ENCODE peak calls at places on chromosomes 2 and 18, in four cellular contexts. One of them, this sample, is unnamed.

GRCh38 chr2:15311201-15311882 is 249.8 kb downstream of the NBAS start:
- DNase-seq in HepG2: no peak
- DNase-seq in GM12878: peak
- DNase-seq in H1: no peak
- DNase-seq in this sample: no peak

GRCh38 chr2:205988274-205988673 is 97.7 kb downstream of the INO80D start:
- DNase-seq in HepG2: no peak
- DNase-seq in GM12878: no peak
- DNase-seq in H1: peak
- DNase-seq in this sample: no peak

GRCh38 chr2:71154279-71154678 is 23.8 kb downstream of the MPHOSPH10 start:
- DNase-seq in HepG2: no peak
- DNase-seq in GM12878: no peak
- DNase-seq in H1: no peak
- DNase-seq in this sample: no peak

GRCh38 chr2:12978058-12978835 is 261.5 kb downstream of the TRIB2 start:
- DNase-seq in HepG2: no peak
- DNase-seq in GM12878: no peak
- DNase-seq in H1: no peak
- DNase-seq in this sample: no peak

GRCh38 chr2:72148391-72148974 is 821 bp upstream of the CYP26B1 start:
- DNase-seq in HepG2: no peak
- DNase-seq in GM12878: no peak
- DNase-seq in H1: peak
- DNase-seq in this sample: peak

GRCh38 chr18:75984853-75985252 is 510.2 kb downstream of the ZNF516 start:
- DNase-seq in HepG2: no peak
- DNase-seq in GM12878: no peak
- DNase-seq in H1: no peak
- DNase-seq in this sample: no peak

GRCh38 chr2:156576005-156576404 is 139.8 kb downstream of the GPD2 start:
- DNase-seq in HepG2: no peak
- DNase-seq in GM12878: no peak
- DNase-seq in H1: no peak
- DNase-seq in this sample: no peak

GRCh38 chr2:207807516-207807915 is 37.8 kb upstream of the FZD5 start:
- DNase-seq in HepG2: no peak
- DNase-seq in GM12878: peak
- DNase-seq in H1: no peak
- DNase-seq in this sample: no peak

GRCh38 chr18:28086530-28087172 is 90.3 kb downstream of the CDH2 start:
- DNase-seq in HepG2: peak
- DNase-seq in GM12878: no peak
- DNase-seq in H1: no peak
- DNase-seq in this sample: no peak

GRCh38 chr18:64966667-64967066 is 784.1 kb upstream of the CDH7 start:
- DNase-seq in HepG2: no peak
- DNase-seq in GM12878: no peak
- DNase-seq in H1: no peak
- DNase-seq in this sample: no peak

GRCh38 chr2:197209742-197210408 is 100.7 kb downstream of the ANKRD44 start:
- DNase-seq in HepG2: no peak
- DNase-seq in GM12878: peak
- DNase-seq in H1: no peak
- DNase-seq in this sample: peak

GRCh38 chr2:26492749-26493515 is 15.0 kb upstream of the OTOF start:
- DNase-seq in HepG2: no peak
- DNase-seq in GM12878: no peak
- DNase-seq in H1: no peak
- DNase-seq in this sample: peak

GRCh38 chr2:112542974-112543760 is 902 bp downstream of the POLR1B start:
- DNase-seq in HepG2: peak
- DNase-seq in GM12878: no peak
- DNase-seq in H1: no peak
- DNase-seq in this sample: no peak

GRCh38 chr2:232049350-232049749 is 87.8 kb downstream of the DIS3L2 start:
- DNase-seq in HepG2: no peak
- DNase-seq in GM12878: no peak
- DNase-seq in H1: no peak
- DNase-seq in this sample: no peak
- TF ChIP-seq TAF1 in HepG2: no peak
- TF ChIP-seq TAF1 in GM12878: no peak
- TF ChIP-seq TAF1 in H1: no peak
- TF ChIP-seq TAF1 in this sample: no peak

GRCh38 chr2:175684466-175684865 is 317.6 kb downstream of the LNPK start:
- DNase-seq in HepG2: peak
- DNase-seq in GM12878: no peak
- DNase-seq in H1: no peak
- DNase-seq in this sample: no peak
- TF ChIP-seq KDM1A in HepG2: no peak
- TF ChIP-seq KDM1A in GM12878: no peak
- TF ChIP-seq KDM1A in H1: no peak
- TF ChIP-seq KDM1A in this sample: no peak

GRCh38 chr2:204251118-204251757 is 294.0 kb upstream of the PARD3B start:
- DNase-seq in HepG2: no peak
- DNase-seq in GM12878: no peak
- DNase-seq in H1: no peak
- DNase-seq in this sample: no peak

GRCh38 chr2:204250692-204251091 is 294.6 kb upstream of the PARD3B start:
- DNase-seq in HepG2: no peak
- DNase-seq in GM12878: no peak
- DNase-seq in H1: no peak
- DNase-seq in this sample: no peak

GRCh38 chr2:204249437-204249836 is 295.8 kb upstream of the PARD3B start:
- DNase-seq in HepG2: no peak
- DNase-seq in GM12878: no peak
- DNase-seq in H1: no peak
- DNase-seq in this sample: no peak

GRCh38 chr2:204255068-204255467 is 290.2 kb upstream of the PARD3B start:
- DNase-seq in HepG2: no peak
- DNase-seq in GM12878: no peak
- DNase-seq in H1: no peak
- DNase-seq in this sample: no peak

GRCh38 chr2:204251977-204252376 is 293.3 kb upstream of the PARD3B start:
- DNase-seq in HepG2: no peak
- DNase-seq in GM12878: no peak
- DNase-seq in H1: no peak
- DNase-seq in this sample: no peak
- TF ChIP-seq TAF1 in HepG2: no peak
- TF ChIP-seq TAF1 in GM12878: no peak
- TF ChIP-seq TAF1 in H1: no peak
- TF ChIP-seq TAF1 in this sample: no peak

GRCh38 chr2:20781656-20782265 is 41.1 kb downstream of the LDAH start:
- DNase-seq in HepG2: peak
- DNase-seq in GM12878: no peak
- DNase-seq in H1: peak
- DNase-seq in this sample: peak
- TF ChIP-seq KDM1A in HepG2: no peak
- TF ChIP-seq KDM1A in GM12878: no peak
- TF ChIP-seq KDM1A in H1: no peak
- TF ChIP-seq KDM1A in this sample: no peak